ENCODE peak calls at places on chromosomes 6 and 20, in seven cellular contexts. A is psoas muscle, U is OCI-LY7, Z is Panc1, H is AG09319, E is pancreas, W is GM20000. X is an unnamed sample.

GRCh38 chr6:29414588-29414987 is at the start of gene OR12D1:
- DNase-seq in U (no peak), H (no peak), W (no peak), Z (no peak), A (no peak), E (no peak), X (no peak)

GRCh38 chr6:90263653-90264052 is 33.0 kb downstream of the BACH2 start:
- DNase-seq in W (no peak), U (no peak), A (no peak), Z (no peak), E (no peak), H (no peak), X (no peak)

GRCh38 chr20:44979090-44979621 is 12.8 kb downstream of the STK4 start:
- DNase-seq in Z (no peak), A (no peak), U (peak; percentile 86), H (no peak), E (no peak), W (peak; percentile 64), X (peak; percentile 45)

GRCh38 chr6:109958626-109959025 is 19.5 kb upstream of the GPR6 start:
- DNase-seq in W (no peak), Z (no peak), H (no peak), U (no peak), A (no peak), E (no peak), X (no peak)

GRCh38 chr6:159727717-159728440 is 573 bp downstream of the WTAP start:
- DNase-seq in Z (no peak), H (no peak), U (peak; percentile 76), W (peak; percentile 72), E (no peak), A (no peak), X (peak; percentile 71)

GRCh38 chr20:58236612-58237317 is 8.3 kb upstream of the ANKRD60 start:
- DNase-seq in U (peak; percentile 69), W (peak; percentile 85), H (no peak), A (peak; percentile 84), E (peak; percentile 53), Z (peak; percentile 47), X (peak; percentile 85)

GRCh38 chr6:44740566-44741120 is 353.1 kb downstream of the CDC5L start:
- DNase-seq in H (no peak), W (no peak), U (no peak), A (no peak), Z (no peak), E (no peak), X (no peak)

GRCh38 chr20:43544501-43544900 is 14.3 kb upstream of the SGK2 start:
- DNase-seq in W (no peak), U (no peak), E (no peak), A (no peak), H (no peak), Z (no peak), X (no peak)

GRCh38 chr20:24382775-24383174 is 86.7 kb upstream of the SYNDIG1 start:
- DNase-seq in H (no peak), W (no peak), A (no peak), U (no peak), E (no peak), Z (no peak), X (no peak)

GRCh38 chr6:3625980-3626533 is 125.5 kb downstream of the PXDC1 start:
- DNase-seq in Z (no peak), U (no peak), H (no peak), E (no peak), A (no peak), W (no peak), X (no peak)

GRCh38 chr20:10219452-10219791 is 792 bp downstream of the SNAP25 start:
- DNase-seq in H (no peak), E (peak; percentile 63), U (peak; percentile 35), Z (no peak), W (peak; percentile 83), A (peak; percentile 80), X (peak; percentile 79)

GRCh38 chr6:34226731-34227586 is 9.7 kb upstream of the HMGA1 start:
- DNase-seq in E (no peak), Z (no peak), H (no peak), A (peak; percentile 36), U (peak; percentile 47), W (no peak), X (no peak)

GRCh38 chr6:15073883-15074465 is 171.9 kb upstream of the JARID2 start:
- DNase-seq in H (no peak), U (no peak), E (no peak), W (no peak), A (no peak), Z (no peak), X (no peak)

GRCh38 chr6:106609699-106610098 is 19.6 kb downstream of the RTN4IP1 start:
- DNase-seq in E (peak; percentile 26), A (no peak), W (no peak), U (peak; percentile 82), H (no peak), Z (no peak), X (no peak)

GRCh38 chr20:35632539-35633115 is 17.0 kb downstream of the SPAG4 start:
- DNase-seq in Z (no peak), U (no peak), E (no peak), H (no peak), W (no peak), A (no peak), X (no peak)

GRCh38 chr20:53712212-53712977 is 118.8 kb upstream of the ZNF217 start:
- DNase-seq in E (no peak), H (no peak), A (no peak), Z (no peak), U (no peak), W (no peak), X (no peak)

GRCh38 chr6:7146079-7146828 is 38.5 kb downstream of the RREB1 start:
- DNase-seq in W (peak; percentile 38), A (peak; percentile 73), U (peak; percentile 24), E (peak; percentile 74), H (no peak), Z (no peak), X (peak; percentile 32)

GRCh38 chr6:138673317-138674014 is 100.1 kb upstream of the CCDC28A start:
- DNase-seq in W (no peak), A (no peak), Z (no peak), U (no peak), H (no peak), E (no peak), X (no peak)

GRCh38 chr6:120262354-120262753 is 912.8 kb upstream of the MAN1A1 start:
- DNase-seq in E (no peak), H (no peak), A (no peak), U (no peak), W (no peak), Z (no peak), X (no peak)

GRCh38 chr6:87102296-87102695 is 7.4 kb upstream of the CGA start:
- DNase-seq in U (no peak), H (no peak), A (no peak), Z (no peak), W (no peak), E (no peak), X (no peak)

GRCh38 chr20:46371656-46372055 is 34.8 kb downstream of the ELMO2 start:
- DNase-seq in Z (no peak), E (no peak), H (no peak), U (no peak), W (no peak), A (no peak), X (no peak)

GRCh38 chr20:44166477-44166876 is 20.5 kb downstream of the JPH2 start:
- DNase-seq in H (no peak), Z (no peak), A (peak; percentile 84), E (no peak), U (no peak), W (no peak), X (no peak)

GRCh38 chr20:50111120-50111828 is 1.7 kb downstream of the UBE2V1 start:
- DNase-seq in W (no peak), E (no peak), H (no peak), U (no peak), A (no peak), Z (no peak), X (no peak)

GRCh38 chr6:100283288-100283687 is 181.4 kb downstream of the SIM1 start:
- DNase-seq in E (no peak), Z (peak; percentile 42), U (no peak), H (no peak), A (no peak), W (no peak), X (no peak)

GRCh38 chr6:13487122-13488014 is at the start of gene GFOD1:
- DNase-seq in A (peak; percentile 94), Z (no peak), E (peak; percentile 87), W (peak; percentile 97), U (peak; percentile 91), H (no peak), X (peak; percentile 96)
- TF ChIP-seq CTCF in A (no peak), Z (peak; percentile 39), E (no peak), W (no peak), U (no peak), H (peak; percentile 16), X (no peak)

GRCh38 chr20:8953300-8953699 is 115.6 kb upstream of the PLCB4 start:
- DNase-seq in U (no peak), E (no peak), W (no peak), Z (no peak), H (no peak), A (no peak), X (no peak)
- TF ChIP-seq CTCF in U (no peak), E (no peak), W (no peak), Z (no peak), H (no peak), A (no peak), X (no peak)

DNA sequence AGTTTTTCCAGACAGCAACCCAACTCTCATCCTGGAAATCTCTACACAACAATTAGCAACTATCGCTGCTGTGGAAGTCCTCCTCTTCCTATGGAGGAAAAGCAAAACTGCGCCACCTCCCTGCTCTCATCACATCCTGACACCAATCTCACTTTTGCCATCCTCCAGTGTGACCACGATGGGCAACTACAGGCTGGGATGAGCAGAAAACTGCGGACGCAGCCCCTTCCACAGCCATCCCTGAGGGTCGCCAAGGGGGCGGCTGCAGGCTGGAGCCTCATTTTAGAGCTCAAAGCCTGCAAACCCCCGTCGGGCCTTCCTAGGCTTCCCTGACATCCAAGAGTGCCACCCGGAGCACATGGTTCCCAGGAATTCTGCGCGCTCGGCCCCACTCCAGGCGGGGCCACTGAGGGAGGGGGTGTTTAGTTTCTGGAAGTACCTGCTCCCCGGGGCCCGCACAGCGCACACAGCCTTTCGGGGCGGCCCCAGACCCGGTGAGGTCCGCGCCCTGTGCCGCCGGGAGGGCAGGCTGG is 1.2 kb downstream of the TCFL5 start:
- DNase-seq in U (no peak), A (peak; percentile 52), Z (no peak), E (no peak), W (no peak), H (no peak), X (no peak)
- TF ChIP-seq CTCF in U (no peak), A (no peak), Z (no peak), E (no peak), W (no peak), H (peak; percentile 15), X (no peak)

GRCh38 chr6:70164556-70164955 is 138.3 kb downstream of the COL9A1 start:
- DNase-seq in W (no peak), U (no peak), Z (no peak), E (no peak), A (no peak), H (no peak), X (no peak)

GRCh38 chr6:70163795-70164194 is 139.1 kb downstream of the COL9A1 start:
- DNase-seq in U (no peak), A (no peak), W (no peak), H (no peak), E (no peak), Z (no peak), X (no peak)

GRCh38 chr6:70162972-70163371 is 139.9 kb downstream of the COL9A1 start:
- DNase-seq in A (no peak), H (no peak), W (no peak), U (no peak), E (no peak), Z (no peak), X (no peak)

GRCh38 chr6:70172252-70172651 is 130.6 kb downstream of the COL9A1 start:
- DNase-seq in Z (no peak), U (no peak), W (no peak), E (no peak), A (no peak), H (no peak), X (no peak)

GRCh38 chr6:70166088-70166958 is 136.6 kb downstream of the COL9A1 start:
- DNase-seq in U (peak; percentile 5), H (peak; percentile 3), W (peak; percentile 53), Z (peak; percentile 35), A (peak; percentile 61), E (peak; percentile 62), X (peak; percentile 15)
- TF ChIP-seq CTCF in U (peak; percentile 60), H (peak; percentile 67), W (peak; percentile 79), Z (peak; percentile 92), A (peak; percentile 68), E (peak; percentile 79), X (peak; percentile 88)

X was measured in GM13977.